ENCODE peak calls at places on chromosomes 12 and 14, in nine cellular contexts. E is germinal center; L is tibial artery; V is effector memory CD8-positive, alpha-beta T cell; B is IMR-90; F is Peyer's patch; C is hypothalamus; R is heart left ventricle; S is substantia nigra. N is an unnamed sample.

GRCh38 chr12:21568115-21568514 is 36.5 kb downstream of the GYS2 start:
- DNase-seq in E (no peak), L (no peak), V (no peak), B (no peak), F (no peak), C (no peak), R (no peak), S (no peak), N (no peak)

GRCh38 chr12:91133871-91134270 is 22.6 kb upstream of the LUM start:
- DNase-seq in E (no peak), L (no peak), V (no peak), B (peak; percentile 91), F (no peak), C (no peak), R (no peak), S (no peak), N (no peak)

GRCh38 chr14:89067293-89067972 is 243.0 kb downstream of the TTC8 start:
- DNase-seq in E (no peak), L (no peak), V (peak; percentile 16), B (no peak), F (no peak), C (no peak), R (no peak), S (no peak), N (no peak)

GRCh38 chr14:25411933-25412757 is 362.2 kb upstream of the STXBP6 start:
- DNase-seq in E (no peak), L (no peak), V (no peak), B (no peak), F (no peak), C (peak; percentile 39), R (no peak), S (peak; percentile 25), N (peak; percentile 32)

GRCh38 chr12:51852404-51853137 is 4.1 kb upstream of the FIGNL2 start:
- DNase-seq in E (no peak), L (no peak), V (no peak), B (no peak), F (no peak), C (no peak), R (no peak), S (no peak), N (no peak)

GRCh38 chr12:123131879-123132402 is 18.9 kb downstream of the PITPNM2 start:
- DNase-seq in E (peak; percentile 51), L (no peak), V (no peak), B (no peak), F (no peak), C (no peak), R (no peak), S (no peak), N (peak; percentile 8)

GRCh38 chr14:100348253-100348729 is 25.2 kb downstream of the SLC25A47 start:
- DNase-seq in E (no peak), L (no peak), V (no peak), B (no peak), F (peak; percentile 63), C (no peak), R (no peak), S (no peak), N (no peak)

GRCh38 chr12:67624355-67624754 is 24.2 kb upstream of the DYRK2 start:
- DNase-seq in E (no peak), L (no peak), V (no peak), B (no peak), F (no peak), C (no peak), R (no peak), S (no peak), N (no peak)

GRCh38 chr12:20577054-20577453 is 118.1 kb upstream of the SLCO1C1 start:
- DNase-seq in E (no peak), L (no peak), V (no peak), B (no peak), F (no peak), C (no peak), R (no peak), S (no peak), N (no peak)

GRCh38 chr14:32087907-32088306 is 10.8 kb downstream of the ARHGAP5 start:
- DNase-seq in E (no peak), L (no peak), V (no peak), B (no peak), F (no peak), C (no peak), R (no peak), S (no peak), N (no peak)

GRCh38 chr12:85626031-85626781 is 210.0 kb downstream of the RASSF9 start:
- DNase-seq in E (no peak), L (no peak), V (no peak), B (peak; percentile 88), F (no peak), C (no peak), R (no peak), S (no peak), N (peak; percentile 79)

GRCh38 chr12:102960766-102961487 is 3.5 kb downstream of the ASCL1 start:
- DNase-seq in E (no peak), L (no peak), V (no peak), B (no peak), F (no peak), C (peak; percentile 30), R (no peak), S (no peak), N (no peak)

GRCh38 chr12:31594681-31595080 is 3.7 kb upstream of the DENND5B start:
- DNase-seq in E (no peak), L (no peak), V (no peak), B (peak; percentile 19), F (no peak), C (no peak), R (no peak), S (no peak), N (no peak)

GRCh38 chr12:2034633-2035420 is 18.0 kb upstream of the CACNA1C start:
- DNase-seq in E (peak; percentile 91), L (peak; percentile 92), V (peak; percentile 85), B (peak; percentile 66), F (peak; percentile 91), C (peak; percentile 71), R (peak; percentile 93), S (peak; percentile 75), N (peak; percentile 37)

GRCh38 chr12:18998343-18999270 is 130.9 kb upstream of the PLEKHA5 start:
- DNase-seq in E (no peak), L (no peak), V (no peak), B (peak; percentile 89), F (no peak), C (no peak), R (no peak), S (no peak), N (peak; percentile 51)

GRCh38 chr12:124411291-124411878 is 116.5 kb downstream of the RFLNA start:
- DNase-seq in E (no peak), L (peak; percentile 91), V (no peak), B (peak; percentile 96), F (no peak), C (no peak), R (no peak), S (no peak), N (no peak)

GRCh38 chr12:9049520-9050133 is 60.3 kb downstream of the KLRG1 start:
- DNase-seq in E (peak; percentile 33), L (no peak), V (peak; percentile 42), B (peak; percentile 52), F (no peak), C (no peak), R (no peak), S (no peak), N (peak; percentile 45)

GRCh38 chr14:73786942-73787759 is 64.5 kb upstream of the PTGR2 start:
- DNase-seq in E (peak; percentile 67), L (peak; percentile 85), V (peak; percentile 57), B (peak; percentile 35), F (peak; percentile 85), C (peak; percentile 72), R (peak; percentile 91), S (peak; percentile 57), N (no peak)

GRCh38 chr14:67241416-67242362 is at the start of gene PALS1:
- DNase-seq in E (no peak), L (no peak), V (no peak), B (peak; percentile 88), F (no peak), C (no peak), R (no peak), S (no peak), N (peak; percentile 56)

GRCh38 chr14:105422695-105423487 is 3.3 kb downstream of the MTA1 start:
- DNase-seq in E (no peak), L (no peak), V (no peak), B (no peak), F (no peak), C (no peak), R (no peak), S (no peak), N (no peak)

GRCh38 chr14:72023128-72024042 is 91.2 kb downstream of the RGS6 start:
- DNase-seq in E (no peak), L (no peak), V (no peak), B (no peak), F (no peak), C (no peak), R (no peak), S (no peak), N (no peak)

GRCh38 chr12:131574397-131574775 is 136.5 kb upstream of the SFSWAP start:
- DNase-seq in E (no peak), L (no peak), V (no peak), B (no peak), F (no peak), C (no peak), R (no peak), S (no peak), N (no peak)

GRCh38 chr14:103386632-103387329 is 1.6 kb downstream of the MARK3 start:
- DNase-seq in E (no peak), L (no peak), V (no peak), B (peak; percentile 35), F (no peak), C (no peak), R (no peak), S (no peak), N (no peak)

GRCh38 chr14:106843951-106844483 is 1317.6 kb downstream of the TMEM121 start:
- DNase-seq in E (peak; percentile 23), L (no peak), V (peak; percentile 30), B (no peak), F (peak; percentile 65), C (no peak), R (no peak), S (no peak), N (peak; percentile 95)

GRCh38 chr12:25529738-25530137 is 23.3 kb downstream of the LMNTD1 start:
- DNase-seq in E (no peak), L (no peak), V (no peak), B (peak; percentile 68), F (no peak), C (no peak), R (no peak), S (no peak), N (no peak)

GRCh38 chr12:55929306-55929791 is 1.6 kb upstream of the DGKA start:
- DNase-seq in E (peak; percentile 88), L (no peak), V (peak; percentile 62), B (no peak), F (no peak), C (no peak), R (peak; percentile 68), S (no peak), N (peak; percentile 59)

GRCh38 chr12:7907009-7907408 is 29.0 kb downstream of the SLC2A3 start:
- DNase-seq in E (peak; percentile 23), L (no peak), V (no peak), B (peak; percentile 61), F (peak; percentile 65), C (no peak), R (no peak), S (no peak), N (no peak)

GRCh38 chr14:32028599-32028998 is 48.5 kb upstream of the ARHGAP5 start:
- DNase-seq in E (no peak), L (no peak), V (no peak), B (no peak), F (no peak), C (no peak), R (no peak), S (no peak), N (peak; percentile 52)

GRCh38 chr12:105522166-105522825 is 191.8 kb downstream of the C12orf75 start:
- DNase-seq in E (no peak), L (no peak), V (no peak), B (peak; percentile 31), F (no peak), C (no peak), R (no peak), S (no peak), N (no peak)